ENCODE peak calls at places on chromosome 22, in eight cellular contexts. P, J, U, I, Z, E, H and W are unnamed samples.

GRCh38 chr22:35674335-35674734 is 26.1 kb downstream of the APOL6 start:
- DNase-seq in P (no peak), I (no peak), Z (no peak), E (no peak), H (no peak), U (no peak), J (no peak), W (no peak)

GRCh38 chr22:48934446-48934845 is 893.2 kb downstream of the BRD1 start:
- DNase-seq in I (no peak), H (no peak), J (no peak), U (no peak), P (no peak), Z (no peak), E (no peak), W (no peak)

GRCh38 chr22:23715811-23716355 is 25.1 kb downstream of the RGL4 start:
- DNase-seq in U (no peak), E (no peak), P (no peak), J (no peak), H (no peak), Z (no peak), I (no peak), W (no peak)

GRCh38 chr22:19823191-19823590 is 31.5 kb downstream of the GNB1L start:
- DNase-seq in H (no peak), J (no peak), Z (no peak), E (peak; percentile 31), I (no peak), U (no peak), P (no peak), W (no peak)

GRCh38 chr22:50008151-50009040 is 4.2 kb downstream of the IL17REL start:
- DNase-seq in E (peak; percentile 46), J (no peak), U (no peak), P (no peak), H (no peak), Z (no peak), I (no peak), W (peak; percentile 14)

GRCh38 chr22:36701166-36701713 is 2.3 kb downstream of the CACNG2 start:
- DNase-seq in Z (no peak), P (no peak), U (no peak), I (no peak), H (no peak), J (no peak), E (no peak), W (no peak)

GRCh38 chr22:42236848-42237247 is 33.6 kb downstream of the TCF20 start:
- DNase-seq in P (no peak), Z (no peak), I (no peak), J (no peak), H (no peak), U (no peak), E (no peak), W (no peak)

GRCh38 chr22:47388778-47389177 is 626.3 kb downstream of the TBC1D22A start:
- DNase-seq in U (no peak), P (no peak), E (no peak), I (no peak), Z (no peak), H (no peak), J (no peak), W (no peak)

GRCh38 chr22:32880906-32881596 is 79.5 kb downstream of the TIMP3 start:
- DNase-seq in P (no peak), Z (peak; percentile 50), I (peak; percentile 16), U (no peak), E (peak; percentile 72), J (peak; percentile 9), H (no peak), W (peak; percentile 97)

GRCh38 chr22:35630891-35631290 is 13.8 kb upstream of the MB start:
- DNase-seq in U (no peak), Z (no peak), E (peak; percentile 52), J (no peak), P (no peak), I (no peak), H (no peak), W (no peak)

GRCh38 chr22:19179472-19180048 is 1.0 kb upstream of the SLC25A1 start:
- DNase-seq in Z (peak; percentile 82), U (no peak), J (peak; percentile 36), H (peak; percentile 85), P (peak; percentile 29), E (peak; percentile 91), I (peak; percentile 61), W (peak; percentile 86)

GRCh38 chr22:39351689-39352214 is 2.0 kb downstream of the SYNGR1 start:
- DNase-seq in U (no peak), E (no peak), I (peak; percentile 14), H (no peak), J (peak; percentile 48), P (no peak), Z (peak; percentile 56), W (peak; percentile 91)

GRCh38 chr22:41300661-41301060 is 664 bp upstream of the ZC3H7B start:
- DNase-seq in U (no peak), H (no peak), I (no peak), Z (no peak), P (no peak), E (no peak), J (no peak), W (no peak)

GRCh38 chr22:20064545-20065262 is 15.3 kb upstream of the DGCR8 start:
- DNase-seq in I (no peak), E (no peak), P (no peak), J (no peak), H (no peak), U (no peak), Z (no peak), W (no peak)

GRCh38 chr22:47765757-47766156 is 1003.3 kb downstream of the TBC1D22A start:
- DNase-seq in J (no peak), Z (no peak), U (no peak), E (no peak), I (no peak), H (no peak), P (no peak), W (no peak)

GRCh38 chr22:47996446-47996857 is 1234.0 kb downstream of the TBC1D22A start:
- DNase-seq in J (no peak), H (no peak), U (no peak), P (no peak), Z (no peak), I (peak; percentile 56), E (no peak), W (no peak)

GRCh38 chr22:35384567-35384966 is 3.7 kb downstream of the HMOX1 start:
- DNase-seq in U (no peak), E (no peak), Z (no peak), H (no peak), I (no peak), P (no peak), J (no peak), W (no peak)

GRCh38 chr22:17898375-17898774 is 124.1 kb upstream of the BID start:
- DNase-seq in P (no peak), Z (no peak), I (no peak), H (no peak), J (no peak), E (no peak), U (no peak), W (no peak)

GRCh38 chr22:19992481-19992911 is 24.1 kb downstream of the ARVCF start:
- DNase-seq in U (no peak), P (no peak), E (peak; percentile 59), J (no peak), Z (no peak), I (no peak), H (no peak), W (peak; percentile 7)

GRCh38 chr22:36352775-36353507 is 34.8 kb downstream of the MYH9 start:
- DNase-seq in I (no peak), P (no peak), U (no peak), E (peak; percentile 96), Z (no peak), H (no peak), J (peak; percentile 81), W (no peak)

GRCh38 chr22:25992331-25992730 is 176.9 kb upstream of the SEZ6L start:
- DNase-seq in H (no peak), U (no peak), P (no peak), E (no peak), Z (no peak), I (no peak), J (no peak), W (no peak)

GRCh38 chr22:49765091-49765771 is 62.4 kb downstream of the BRD1 start:
- DNase-seq in U (no peak), J (no peak), H (no peak), Z (no peak), E (peak; percentile 59), P (no peak), I (no peak), W (peak; percentile 4)

GRCh38 chr22:48624401-48624800 is 1203.3 kb downstream of the BRD1 start:
- DNase-seq in I (no peak), H (no peak), Z (no peak), J (no peak), U (no peak), E (no peak), P (no peak), W (no peak)

GRCh38 chr22:43516996-43517635 is 105.3 kb downstream of the MPPED1 start:
- DNase-seq in H (no peak), Z (no peak), I (no peak), J (no peak), E (no peak), U (no peak), P (no peak), W (no peak)

GRCh38 chr22:35631597-35631996 is 14.5 kb upstream of the MB start:
- DNase-seq in Z (no peak), H (peak; percentile 31), E (peak; percentile 64), P (no peak), U (no peak), J (no peak), I (no peak), W (peak; percentile 63)

GRCh38 chr22:23831781-23832180 is 7.0 kb downstream of the DERL3 start:
- DNase-seq in P (no peak), U (no peak), J (no peak), I (no peak), Z (no peak), E (peak; percentile 48), H (no peak), W (no peak)

GRCh38 chr22:45229181-45229580 is 11.5 kb downstream of the KIAA0930 start:
- DNase-seq in I (no peak), U (no peak), E (no peak), P (no peak), Z (no peak), J (no peak), H (no peak), W (no peak)

GRCh38 chr22:23632178-23632577 is at the start of gene DRICH1:
- DNase-seq in Z (no peak), H (no peak), I (no peak), U (no peak), J (no peak), P (no peak), E (no peak), W (no peak)

GRCh38 chr22:27489265-27489675 is 312.3 kb downstream of the MN1 start:
- DNase-seq in U (no peak), E (no peak), H (no peak), J (no peak), I (no peak), Z (no peak), P (no peak), W (no peak)

GRCh38 chr22:39309364-39309861 is 10.0 kb downstream of the RPL3 start:
- DNase-seq in J (no peak), H (peak; percentile 77), U (no peak), P (no peak), Z (no peak), E (no peak), I (no peak), W (no peak)

GRCh38 chr22:36729321-36729720 is 25.8 kb upstream of the CACNG2 start:
- DNase-seq in E (no peak), P (no peak), Z (no peak), U (no peak), J (no peak), I (no peak), H (no peak), W (no peak)

GRCh38 chr22:23192133-23192532 is 11.8 kb downstream of the BCR start:
- DNase-seq in H (no peak), Z (no peak), E (no peak), U (no peak), I (no peak), J (no peak), P (no peak), W (no peak)